ENCODE peak calls at places on chromosome 11, in four cellular contexts. W is SK-N-MC; T is naive thymus-derived CD4-positive, alpha-beta T cell; O is astrocyte of the hippocampus. B is an unnamed sample.

GRCh38 chr11:109971184-109971523 is 122.0 kb upstream of the ZC3H12C start:
- DNase-seq in W (peak; percentile 98), T (no peak), O (peak; percentile 49), B (no peak)

GRCh38 chr11:11769362-11769761 is 72.4 kb upstream of the USP47 start:
- DNase-seq in W (no peak), T (no peak), O (no peak), B (no peak)

GRCh38 chr11:2449548-2450320 is 4.9 kb downstream of the KCNQ1 start:
- DNase-seq in W (no peak), T (no peak), O (no peak), B (no peak)

GRCh38 chr11:58574851-58575250 is 805 bp downstream of the LPXN start:
- DNase-seq in W (no peak), T (no peak), O (peak; percentile 64), B (no peak)

GRCh38 chr11:95149659-95150294 is 60.1 kb downstream of the ENDOD1 start:
- DNase-seq in W (no peak), T (no peak), O (peak; percentile 94), B (no peak)

GRCh38 chr11:74398244-74399159 is at the start of gene PGM2L1:
- DNase-seq in W (peak; percentile 87), T (peak; percentile 96), O (peak; percentile 98), B (peak; percentile 63)

GRCh38 chr11:65883786-65884715 is 4.2 kb downstream of the FIBP start:
- DNase-seq in W (no peak), T (no peak), O (no peak), B (no peak)

GRCh38 chr11:116366980-116367640 is 405.7 kb downstream of the BUD13 start:
- DNase-seq in W (no peak), T (no peak), O (peak; percentile 53), B (no peak)

GRCh38 chr11:19958218-19958617 is 202.1 kb downstream of the DBX1 start:
- DNase-seq in W (no peak), T (no peak), O (no peak), B (no peak)

GRCh38 chr11:65165847-65166317 is 4.2 kb upstream of the SPDYC start:
- DNase-seq in W (no peak), T (no peak), O (no peak), B (no peak)

GRCh38 chr11:72842126-72842525 is 27.9 kb downstream of the ATG16L2 start:
- DNase-seq in W (no peak), T (no peak), O (no peak), B (no peak)

GRCh38 chr11:93072236-93072635 is 102.8 kb downstream of the MTNR1B start:
- DNase-seq in W (no peak), T (no peak), O (no peak), B (no peak)

GRCh38 chr11:71431271-71431670 is 16.9 kb downstream of the DHCR7 start:
- DNase-seq in W (no peak), T (no peak), O (no peak), B (no peak)

GRCh38 chr11:129951201-129951882 is 51.3 kb downstream of the PRDM10 start:
- DNase-seq in W (no peak), T (no peak), O (no peak), B (no peak)

GRCh38 chr11:82792319-82792718 is 58.7 kb upstream of the FAM181B start:
- DNase-seq in W (no peak), T (no peak), O (no peak), B (no peak)

GRCh38 chr11:46347637-46348311 is 511 bp downstream of the DGKZ start:
- DNase-seq in W (no peak), T (no peak), O (no peak), B (no peak)

GRCh38 chr11:124602193-124602592 is 9.0 kb upstream of the PANX3 start:
- DNase-seq in W (no peak), T (no peak), O (peak; percentile 15), B (no peak)

GRCh38 chr11:116175707-116176106 is 597.1 kb downstream of the BUD13 start:
- DNase-seq in W (no peak), T (no peak), O (no peak), B (no peak)

GRCh38 chr11:69122337-69122641 is 33.4 kb upstream of the SMIM38 start:
- DNase-seq in W (no peak), T (no peak), O (no peak), B (no peak)

GRCh38 chr11:1517117-1518005 is 30.8 kb upstream of the MOB2 start:
- DNase-seq in W (no peak), T (no peak), O (no peak), B (no peak)

GRCh38 chr11:111019449-111019848 is 226.1 kb upstream of the POU2AF2 start:
- DNase-seq in W (no peak), T (no peak), O (no peak), B (no peak)

GRCh38 chr11:44463751-44464150 is 101.7 kb upstream of the CD82 start:
- DNase-seq in W (no peak), T (no peak), O (no peak), B (no peak)

GRCh38 chr11:117993988-117994741 is 8.0 kb downstream of the IL10RA start:
- DNase-seq in W (no peak), T (no peak), O (no peak), B (no peak)